ENCODE peak calls at places on chromosomes 16 and 17, in eight cellular contexts. Q is heart right ventricle, Y is ovary, D is stomach, S is Peyer's patch, T is pancreas, O is AG04450, M is A549. K is an unnamed sample.

GRCh38 chr17:47810901-47811635 is 10.5 kb downstream of the OSBPL7 start:
- DNase-seq in D (peak), M (no peak), Y (no peak), S (peak), O (no peak), Q (no peak), T (peak), K (no peak)

GRCh38 chr16:80819988-80820387 is 15.6 kb upstream of the CDYL2 start:
- DNase-seq in T (no peak), S (no peak), O (no peak), D (no peak), M (no peak), Y (no peak), Q (no peak), K (no peak)

GRCh38 chr16:50281391-50282009 is 15.1 kb downstream of the ADCY7 start:
- DNase-seq in Y (no peak), Q (no peak), T (no peak), D (no peak), S (no peak), O (no peak), M (no peak), K (no peak)

GRCh38 chr16:72872966-72873365 is 175.0 kb downstream of the ZFHX3 start:
- DNase-seq in M (no peak), T (no peak), D (no peak), S (no peak), Q (no peak), Y (no peak), O (no peak), K (no peak)

GRCh38 chr17:45371414-45372324 is 54.8 kb upstream of the MAP3K14 start:
- DNase-seq in Y (peak), T (peak), O (peak), S (peak), D (peak), M (peak), Q (peak), K (peak)

GRCh38 chr17:75073618-75074047 is 14.1 kb upstream of the SLC16A5 start:
- DNase-seq in Y (no peak), D (no peak), T (no peak), Q (no peak), M (no peak), S (no peak), O (no peak), K (no peak)

GRCh38 chr17:77245162-77245926 is 104.6 kb downstream of the SEC14L1 start:
- DNase-seq in O (no peak), D (no peak), Y (no peak), M (no peak), T (no peak), Q (no peak), S (no peak), K (no peak)

GRCh38 chr16:10787304-10787703 is 31.3 kb downstream of the TVP23A start:
- DNase-seq in Y (no peak), T (no peak), S (no peak), M (no peak), Q (no peak), D (no peak), O (no peak), K (no peak)

GRCh38 chr16:10937068-10937859 is 5.0 kb downstream of the DEXI start:
- DNase-seq in D (peak), M (no peak), T (no peak), Y (no peak), O (no peak), S (no peak), Q (no peak), K (no peak)

GRCh38 chr16:22685162-22685830 is 128.7 kb upstream of the HS3ST2 start:
- DNase-seq in S (peak), Y (peak), O (no peak), Q (peak), M (no peak), T (no peak), D (no peak), K (no peak)

GRCh38 chr17:43125967-43126910 is 1.1 kb upstream of the BRCA1 start:
- DNase-seq in Y (no peak), O (no peak), D (no peak), M (no peak), T (peak), Q (no peak), S (peak), K (no peak)

GRCh38 chr17:58328195-58329034 is at the start of gene TSPOAP1:
- DNase-seq in S (peak), Y (no peak), M (no peak), Q (no peak), T (no peak), O (no peak), D (no peak), K (peak)

GRCh38 chr17:16247589-16247984 is 30.6 kb downstream of the PIGL start:
- DNase-seq in M (no peak), O (no peak), Y (no peak), T (no peak), D (no peak), S (no peak), Q (no peak), K (no peak)

GRCh38 chr17:66842959-66843358 is 8.0 kb downstream of the CACNG5 start:
- DNase-seq in O (no peak), S (no peak), M (no peak), Y (no peak), Q (no peak), D (no peak), T (no peak), K (no peak)

GRCh38 chr17:71472809-71473789 is 647.7 kb upstream of the SOX9 start:
- DNase-seq in S (no peak), O (peak), Q (peak), M (peak), D (no peak), T (no peak), Y (no peak), K (no peak)

GRCh38 chr17:27550291-27550930 is 80.6 kb upstream of the LGALS9 start:
- DNase-seq in T (no peak), Q (no peak), Y (no peak), D (no peak), O (no peak), M (no peak), S (no peak), K (no peak)

GRCh38 chr17:38599398-38599856 is 6.3 kb downstream of the SRCIN1 start:
- DNase-seq in D (no peak), Q (no peak), O (no peak), Y (no peak), S (no peak), T (no peak), M (no peak), K (no peak)

GRCh38 chr17:79019631-79020584 is 4.1 kb upstream of the C1QTNF1 start:
- DNase-seq in Y (peak), Q (peak), D (peak), S (peak), O (peak), T (no peak), M (peak), K (no peak)

GRCh38 chr16:53434436-53435065 is at the start of gene RBL2:
- DNase-seq in S (peak), Q (peak), D (peak), M (peak), T (peak), Y (no peak), O (no peak), K (peak)

GRCh38 chr17:40293363-40293762 is 5.7 kb downstream of the CDC6 start:
- DNase-seq in T (no peak), D (no peak), S (peak), Q (peak), M (no peak), O (no peak), Y (no peak), K (no peak)

GRCh38 chr17:71316498-71316897 is 804.3 kb upstream of the SOX9 start:
- DNase-seq in O (no peak), M (no peak), Y (no peak), T (no peak), Q (no peak), D (no peak), S (no peak), K (no peak)

DNA sequence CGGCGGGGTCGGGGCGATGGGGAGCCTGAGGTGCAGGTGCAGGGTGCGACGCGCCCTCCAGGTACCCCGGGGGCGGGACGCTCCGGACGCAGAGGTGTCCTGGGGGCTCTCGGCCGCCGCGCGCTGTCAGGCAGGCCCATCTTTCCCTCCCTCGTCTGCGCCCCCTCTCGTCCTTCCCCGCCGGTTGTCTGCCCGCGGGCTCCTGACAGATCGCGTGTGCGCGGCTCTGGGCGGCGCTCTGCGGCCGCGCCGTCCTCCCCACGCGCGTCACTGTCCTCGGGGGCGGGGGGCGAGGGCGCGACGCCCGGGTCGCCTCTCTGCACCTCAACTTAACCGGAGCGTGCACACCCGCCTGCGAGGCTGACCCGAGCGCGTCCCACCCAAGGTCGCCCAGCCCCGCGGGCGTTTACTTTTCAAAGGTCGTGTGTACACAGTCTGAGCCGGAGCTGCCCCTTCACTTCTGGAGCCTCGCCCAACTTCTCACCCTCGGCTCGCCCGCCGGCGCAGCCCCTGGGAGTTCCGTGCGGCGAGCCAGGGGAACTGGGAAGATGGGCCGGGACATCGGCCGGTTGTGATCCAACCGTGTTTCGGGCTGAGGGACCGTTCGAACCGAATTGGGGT is 512 bp downstream of the AKAP1 start:
- DNase-seq in T (peak), O (no peak), S (peak), D (peak), M (peak), Q (peak), Y (peak), K (peak)
- H3K27ac ChIP-seq in T (peak), O (no peak), S (peak), D (peak), M (peak), Q (peak), Y (peak), K (peak)

DNA sequence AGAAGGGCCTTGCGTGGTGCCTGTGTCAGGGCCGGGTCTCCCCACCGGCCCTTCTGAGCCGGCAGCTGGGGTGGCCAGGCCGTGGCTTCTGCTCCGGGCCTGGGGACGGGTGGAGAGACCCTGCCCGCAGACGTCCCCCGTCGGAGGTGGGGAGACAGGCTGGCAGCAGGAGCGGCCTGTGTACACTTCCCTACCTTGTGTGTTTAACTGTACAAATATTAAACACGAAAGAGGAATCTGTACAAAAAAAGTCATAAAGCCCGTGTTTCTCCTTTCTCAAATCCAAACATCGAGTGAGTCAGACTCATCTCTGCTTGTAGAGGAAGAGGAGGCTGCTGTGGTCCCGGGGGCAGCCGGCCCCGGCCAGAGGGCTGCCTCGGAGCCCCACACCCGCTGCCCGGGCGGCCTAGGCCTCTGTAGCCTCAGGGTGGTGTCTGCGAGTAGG is 2.0 kb downstream of the CACNA1H start:
- DNase-seq in Q (no peak), O (no peak), Y (no peak), D (no peak), T (no peak), M (peak), S (no peak), K (no peak)
- H3K4me3 ChIP-seq in Q (peak), O (no peak), Y (peak), D (peak), T (no peak), M (peak), S (peak), K (no peak)

GRCh38 chr17:73172252-73172651 is 7.4 kb downstream of the SSTR2 start:
- DNase-seq in T (no peak), Y (no peak), D (no peak), S (no peak), Q (no peak), M (no peak), O (no peak), K (no peak)
- TF ChIP-seq CTCF in T (no peak), Y (no peak), D (no peak), S (no peak), Q (no peak), M (no peak), O (no peak), K (no peak)

DNA sequence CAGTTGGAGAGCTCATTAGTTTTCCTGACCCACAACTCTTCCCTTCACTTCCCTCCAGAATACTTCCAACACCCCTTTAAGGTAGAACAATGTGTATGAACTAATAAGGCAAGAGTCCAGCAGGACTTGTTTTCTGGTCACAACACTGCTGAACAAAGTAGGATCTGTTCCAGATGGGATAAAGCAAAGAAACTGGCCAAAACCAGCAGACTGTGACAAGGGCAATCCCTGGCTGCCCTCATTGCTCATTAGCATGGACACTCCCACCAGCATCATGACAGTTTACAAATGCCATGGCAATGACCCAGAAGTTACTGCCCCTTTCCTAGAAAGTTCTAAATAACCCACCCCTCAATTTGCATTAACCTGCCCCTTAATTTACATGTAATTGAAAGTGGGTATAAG is 82.5 kb downstream of the SSH2 start:
- DNase-seq in M (no peak), Y (no peak), Q (no peak), S (no peak), T (no peak), D (no peak), O (no peak), K (peak)
- H3K27ac ChIP-seq in M (no peak), Y (no peak), Q (peak), S (no peak), T (no peak), D (no peak), O (no peak), K (peak)

GRCh38 chr16:1845985-1846384 is 19.0 kb downstream of the FAHD1 start:
- DNase-seq in M (no peak), Q (no peak), Y (no peak), O (no peak), S (no peak), D (no peak), T (no peak), K (no peak)

GRCh38 chr16:1846416-1846815 is 19.4 kb downstream of the FAHD1 start:
- DNase-seq in S (no peak), T (no peak), O (no peak), D (no peak), Y (no peak), M (no peak), Q (no peak), K (no peak)

DNA sequence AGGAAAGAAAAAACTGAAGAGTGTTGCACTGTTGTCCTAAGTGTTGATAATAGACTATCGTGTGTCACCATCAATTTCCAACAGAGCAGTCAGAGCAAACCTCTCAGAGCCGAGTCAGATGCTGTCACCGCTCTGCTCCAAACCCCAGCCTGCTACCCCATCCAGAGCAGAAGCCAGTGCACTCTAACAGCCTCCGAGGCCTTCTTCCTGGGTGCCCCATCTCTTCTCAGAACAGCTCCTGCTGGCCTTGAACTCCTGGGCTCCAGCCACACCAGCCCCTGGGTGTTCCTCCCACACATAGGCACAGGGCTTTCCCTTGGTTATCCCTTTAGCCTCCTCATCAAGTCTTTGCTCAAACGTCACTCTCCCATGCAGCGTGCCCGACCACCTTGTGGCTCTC is 21.0 kb downstream of the MEIOB start:
- DNase-seq in T (no peak), Q (no peak), O (no peak), M (no peak), S (no peak), D (no peak), Y (no peak), K (no peak)
- H3K4me3 ChIP-seq in T (no peak), Q (no peak), O (no peak), M (no peak), S (no peak), D (no peak), Y (no peak), K (no peak)

GRCh38 chr16:83402969-83403368 is 404.8 kb upstream of the HSBP1 start:
- DNase-seq in M (no peak), T (no peak), D (no peak), S (no peak), Y (no peak), Q (no peak), O (no peak), K (no peak)

GRCh38 chr16:83404261-83404660 is 403.5 kb upstream of the HSBP1 start:
- DNase-seq in T (no peak), S (no peak), Y (no peak), M (no peak), Q (no peak), O (no peak), D (no peak), K (no peak)

GRCh38 chr16:83400234-83400633 is 407.5 kb upstream of the HSBP1 start:
- DNase-seq in S (no peak), Y (no peak), M (no peak), Q (no peak), D (no peak), T (no peak), O (no peak), K (no peak)

GRCh38 chr16:83403751-83404150 is 404.0 kb upstream of the HSBP1 start:
- DNase-seq in O (no peak), M (no peak), D (no peak), T (no peak), Y (no peak), S (no peak), Q (no peak), K (no peak)

DNA sequence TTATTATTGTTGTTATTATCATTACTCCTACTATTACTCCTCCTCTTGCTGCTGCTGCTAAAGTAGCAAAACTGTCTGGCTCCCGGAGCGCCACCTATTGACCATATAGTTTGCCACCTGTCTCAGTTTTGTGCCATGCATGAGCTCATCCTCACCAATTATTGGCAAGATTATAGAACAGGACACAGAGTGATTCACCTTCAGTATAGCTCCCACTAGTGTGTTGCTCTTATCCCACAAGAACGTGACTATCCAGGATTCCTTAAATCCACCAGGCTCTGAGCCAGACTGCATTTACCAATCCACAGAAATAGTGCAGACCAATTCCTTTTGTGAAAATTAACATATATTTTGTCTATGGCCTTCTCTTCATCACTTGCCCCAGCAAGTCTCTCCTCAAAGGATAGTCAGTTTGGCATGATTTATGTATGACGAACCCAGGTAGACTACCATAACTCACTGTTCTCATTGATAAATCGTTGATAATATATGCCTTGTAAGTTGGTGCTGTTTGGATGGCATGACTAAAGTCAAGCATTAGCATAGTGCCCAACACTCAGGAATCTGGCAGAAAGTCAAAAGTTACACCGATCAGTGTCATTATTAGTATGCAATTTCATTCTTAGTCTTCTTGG is 405.5 kb upstream of the HSBP1 start:
- DNase-seq in Y (no peak), Q (no peak), O (no peak), S (no peak), T (no peak), M (no peak), D (no peak), K (no peak)
- TF ChIP-seq CTCF in Y (no peak), Q (no peak), O (no peak), S (no peak), T (no peak), M (no peak), D (no peak), K (no peak)

K was measured in dorsolateral prefrontal cortex.